ENCODE peak calls at places on chromosome 9, in five cellular contexts. F is lung, E is choroid plexus epithelial cell, C is AG04450, A is fibroblast of the aortic adventitia. U is an unnamed sample.

GRCh38 chr9:72874344-72874743 is 78.5 kb downstream of the ALDH1A1 start:
- DNase-seq in E (no peak), C (no peak), A (no peak), F (no peak), U (no peak)

GRCh38 chr9:2411459-2412215 is 209.9 kb upstream of the VLDLR start:
- DNase-seq in F (no peak), A (peak; percentile 58), C (no peak), E (peak; percentile 86), U (peak; percentile 47)

GRCh38 chr9:36548454-36548853 is 24.2 kb upstream of the MELK start:
- DNase-seq in C (no peak), F (no peak), A (no peak), E (no peak), U (no peak)

GRCh38 chr9:113456235-113456634 is 7.3 kb upstream of the RGS3 start:
- DNase-seq in E (peak; percentile 53), A (peak; percentile 36), C (no peak), F (no peak), U (no peak)

GRCh38 chr9:32580631-32581300 is 7.8 kb upstream of the NDUFB6 start:
- DNase-seq in E (no peak), C (no peak), A (no peak), F (no peak), U (no peak)

GRCh38 chr9:91156451-91157234 is 205.1 kb downstream of the AUH start:
- DNase-seq in A (no peak), E (no peak), F (peak; percentile 29), C (no peak), U (no peak)

GRCh38 chr9:122777935-122778671 is 10.6 kb upstream of the OR5C1 start:
- DNase-seq in E (peak; percentile 72), A (no peak), F (no peak), C (peak; percentile 68), U (peak; percentile 63)

GRCh38 chr9:37010976-37011375 is 23.1 kb downstream of the PAX5 start:
- DNase-seq in F (no peak), E (no peak), C (no peak), A (no peak), U (no peak)

GRCh38 chr9:1978941-1979340 is 36.2 kb upstream of the SMARCA2 start:
- DNase-seq in E (peak; percentile 2), C (no peak), F (no peak), A (peak; percentile 71), U (peak; percentile 41)

GRCh38 chr9:74777136-74777879 is 110.4 kb downstream of the TRPM6 start:
- DNase-seq in C (no peak), A (peak; percentile 73), F (peak; percentile 55), E (peak; percentile 78), U (peak; percentile 60)

GRCh38 chr9:20981486-20981885 is 50.0 kb downstream of the HACD4 start:
- DNase-seq in A (peak; percentile 92), F (no peak), C (peak; percentile 88), E (peak; percentile 77), U (peak; percentile 91)

GRCh38 chr9:35726876-35727438 is 5.0 kb downstream of the TLN1 start:
- DNase-seq in A (peak; percentile 53), F (no peak), C (no peak), E (peak; percentile 62), U (peak; percentile 42)

GRCh38 chr9:21812415-21812814 is 10.0 kb downstream of the MTAP start:
- DNase-seq in F (no peak), A (peak; percentile 58), E (peak; percentile 41), C (no peak), U (no peak)

GRCh38 chr9:124559871-124560270 is 52.7 kb upstream of the NR5A1 start:
- DNase-seq in F (no peak), E (peak; percentile 82), C (peak; percentile 68), A (no peak), U (peak; percentile 86)

GRCh38 chr9:130287736-130288135 is 22.2 kb downstream of the HMCN2 start:
- DNase-seq in A (no peak), E (no peak), F (no peak), C (no peak), U (no peak)

GRCh38 chr9:136170291-136170901 is 34.5 kb downstream of the LHX3 start:
- DNase-seq in C (no peak), F (no peak), A (peak; percentile 8), E (peak; percentile 22), U (peak; percentile 17)

GRCh38 chr9:21688108-21689102 is 114.0 kb upstream of the MTAP start:
- DNase-seq in C (no peak), E (peak; percentile 70), F (no peak), A (peak; percentile 96), U (peak; percentile 72)

GRCh38 chr9:82115900-82116299 is 127.3 kb downstream of the SPATA31D1 start:
- DNase-seq in E (no peak), A (no peak), F (no peak), C (no peak), U (no peak)

GRCh38 chr9:124074746-124075145 is 63.2 kb downstream of the LHX2 start:
- DNase-seq in C (no peak), F (no peak), A (no peak), E (peak; percentile 10), U (no peak)

DNA sequence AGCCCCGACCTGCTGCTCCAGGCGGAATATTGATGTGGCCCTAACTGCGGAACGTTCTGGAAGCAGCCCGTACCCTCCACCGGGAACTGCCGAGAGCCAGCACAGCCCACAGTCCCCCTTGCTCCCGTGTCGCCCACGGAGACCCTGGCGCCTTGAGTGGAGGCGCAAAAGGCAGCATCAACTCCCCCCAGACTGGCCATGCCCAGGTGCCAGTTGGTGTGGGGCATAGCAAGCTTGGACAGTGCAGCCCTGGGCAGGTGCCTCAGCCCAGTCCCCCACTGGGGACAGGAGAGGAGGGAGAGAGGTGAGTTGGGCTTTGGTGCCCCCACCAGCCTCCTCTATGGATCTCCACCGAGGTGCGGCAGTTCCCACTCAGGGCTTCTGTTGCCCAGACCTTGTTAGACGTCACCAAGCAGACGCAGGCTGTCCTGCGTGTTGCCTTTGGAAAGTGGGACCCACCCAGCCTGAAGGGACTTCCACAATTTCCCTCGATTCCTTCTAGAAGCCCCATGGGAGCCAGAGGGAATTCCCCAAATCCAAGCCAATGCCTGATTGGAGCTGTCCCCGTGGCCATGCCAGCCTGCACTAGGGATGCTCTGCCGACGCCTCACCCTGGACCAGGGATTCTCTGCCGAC is 19.8 kb upstream of the NRARP start:
- DNase-seq in E (no peak), C (no peak), A (no peak), F (no peak), U (no peak)
- H3K4me3 ChIP-seq in E (no peak overlapping the region), C (no peak overlapping the region), A (no peak overlapping the region), F (no peak overlapping the region), U (no peak overlapping the region)

GRCh38 chr9:103714992-103715391 is 379.1 kb upstream of the SMC2 start:
- DNase-seq in A (no peak), F (no peak), E (no peak), C (no peak), U (no peak)
- TF ChIP-seq CTCF in A (no peak), F (no peak), E (no peak), C (no peak), U (no peak)

GRCh38 chr9:87422999-87423398 is 74.7 kb upstream of the DAPK1 start:
- DNase-seq in A (peak; percentile 10), C (no peak), E (no peak), F (no peak), U (no peak)
- H3K4me3 ChIP-seq in A (no peak overlapping the region), C (no peak overlapping the region), E (no peak overlapping the region), F (no peak overlapping the region), U (no peak overlapping the region)

GRCh38 chr9:101791533-101791932 is 53.1 kb upstream of the GRIN3A start:
- DNase-seq in A (no peak), F (no peak), C (no peak), E (no peak), U (no peak)

GRCh38 chr9:101795147-101795546 is 56.7 kb upstream of the GRIN3A start:
- DNase-seq in A (no peak), F (no peak), E (no peak), C (no peak), U (no peak)

GRCh38 chr9:101792475-101792874 is 54.0 kb upstream of the GRIN3A start:
- DNase-seq in C (no peak), A (no peak), F (no peak), E (no peak), U (no peak)

GRCh38 chr9:101796044-101796443 is 57.6 kb upstream of the GRIN3A start:
- DNase-seq in E (no peak), C (no peak), F (no peak), A (no peak), U (no peak)

DNA sequence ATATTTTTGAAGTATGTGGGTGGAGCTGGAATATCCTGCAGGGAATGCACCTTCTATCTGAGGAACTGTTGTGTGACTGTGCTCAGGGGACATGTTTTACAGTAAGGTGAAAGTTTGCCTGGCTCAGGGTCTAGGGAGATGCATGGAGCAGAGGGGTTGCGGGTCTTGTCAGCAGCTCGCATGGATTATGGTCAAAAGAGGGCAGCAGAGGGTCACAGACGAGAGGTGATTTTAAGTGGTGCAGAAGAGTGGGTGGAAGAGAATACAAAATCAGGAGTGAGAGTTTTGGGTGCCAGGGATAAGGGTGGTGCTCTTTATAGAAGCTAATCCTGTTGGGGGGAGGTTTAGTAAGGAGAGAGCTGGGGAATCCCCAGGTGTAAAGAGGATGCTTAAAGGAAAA is 53.5 kb upstream of the GRIN3A start:
- DNase-seq in C (no peak), E (peak; percentile 36), A (peak; percentile 0), F (no peak), U (peak; percentile 0)
- TF ChIP-seq CTCF in C (no peak), E (peak; percentile 52), A (no peak), F (no peak), U (no peak)

GRCh38 chr9:24297931-24298330 is 247.8 kb downstream of the IZUMO3 start:
- DNase-seq in F (no peak), C (no peak), A (no peak), E (no peak), U (no peak)

GRCh38 chr9:24296124-24296523 is 249.6 kb downstream of the IZUMO3 start:
- DNase-seq in C (no peak), F (no peak), E (no peak), A (no peak), U (no peak)

DNA sequence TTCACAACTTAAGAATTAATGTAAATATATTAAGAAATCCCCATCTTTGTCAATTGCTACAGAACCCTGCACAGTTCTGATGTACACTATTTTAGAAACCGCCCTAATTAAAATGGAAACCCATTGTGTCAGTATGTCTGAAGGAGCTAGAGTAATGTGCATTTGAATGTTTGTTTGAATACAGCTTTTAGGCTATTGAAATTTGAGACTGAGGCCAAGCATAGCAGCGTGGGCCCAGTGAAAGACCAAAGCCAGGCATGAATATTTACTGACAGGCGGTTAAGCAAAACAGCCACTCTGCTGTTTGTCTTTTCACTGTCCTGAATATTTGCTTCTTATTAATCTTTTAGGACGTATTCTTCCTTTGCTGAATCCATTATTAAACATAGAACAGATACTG is 252.3 kb downstream of the IZUMO3 start:
- DNase-seq in F (no peak), A (no peak), C (no peak), E (no peak), U (no peak)
- H3K4me3 ChIP-seq in F (no peak overlapping the region), A (no peak overlapping the region), C (no peak overlapping the region), E (no peak overlapping the region), U (no peak overlapping the region)